ENCODE peak calls at places on chromosomes 11 and 22, in seven cellular contexts. Y, E, D, G, I, L and B are unnamed samples.

GRCh38 chr11:123561046-123561781 is 93.2 kb downstream of the SCN3B start:
- DNase-seq in Y (peak), E (peak), D (no peak), G (no peak), I (no peak), L (peak), B (peak)

GRCh38 chr11:67572747-67573419 is 10.7 kb upstream of the GSTP1 start:
- DNase-seq in Y (peak), E (peak), D (no peak), G (no peak), I (peak), L (peak), B (no peak)

GRCh38 chr11:6841694-6842093 is 3.8 kb upstream of the OR10A5 start:
- DNase-seq in Y (no peak), E (no peak), D (no peak), G (no peak), I (no peak), L (no peak), B (no peak)

GRCh38 chr22:33883561-33883960 is 36.7 kb downstream of the LARGE1 start:
- DNase-seq in Y (no peak), E (no peak), D (peak), G (no peak), I (no peak), L (no peak), B (no peak)

GRCh38 chr11:122108192-122108799 is 7.7 kb downstream of the BLID start:
- DNase-seq in Y (peak), E (peak), D (no peak), G (no peak), I (peak), L (peak), B (peak)

GRCh38 chr11:85779956-85780640 is 30.8 kb downstream of the SYTL2 start:
- DNase-seq in Y (no peak), E (no peak), D (no peak), G (no peak), I (no peak), L (no peak), B (no peak)

GRCh38 chr11:110366234-110366633 is 63.5 kb upstream of the FDX1 start:
- DNase-seq in Y (no peak), E (no peak), D (no peak), G (no peak), I (no peak), L (no peak), B (peak)

GRCh38 chr11:30364139-30364875 is 41.4 kb downstream of the ARL14EP start:
- DNase-seq in Y (no peak), E (peak), D (no peak), G (no peak), I (no peak), L (no peak), B (no peak)

GRCh38 chr11:61694971-61695706 is 14.9 kb downstream of the DAGLA start:
- DNase-seq in Y (no peak), E (no peak), D (no peak), G (no peak), I (no peak), L (peak), B (no peak)
- TF ChIP-seq SP1 in Y (no peak), E (no peak), D (no peak), G (no peak), I (no peak), L (no peak), B (no peak)

DNA sequence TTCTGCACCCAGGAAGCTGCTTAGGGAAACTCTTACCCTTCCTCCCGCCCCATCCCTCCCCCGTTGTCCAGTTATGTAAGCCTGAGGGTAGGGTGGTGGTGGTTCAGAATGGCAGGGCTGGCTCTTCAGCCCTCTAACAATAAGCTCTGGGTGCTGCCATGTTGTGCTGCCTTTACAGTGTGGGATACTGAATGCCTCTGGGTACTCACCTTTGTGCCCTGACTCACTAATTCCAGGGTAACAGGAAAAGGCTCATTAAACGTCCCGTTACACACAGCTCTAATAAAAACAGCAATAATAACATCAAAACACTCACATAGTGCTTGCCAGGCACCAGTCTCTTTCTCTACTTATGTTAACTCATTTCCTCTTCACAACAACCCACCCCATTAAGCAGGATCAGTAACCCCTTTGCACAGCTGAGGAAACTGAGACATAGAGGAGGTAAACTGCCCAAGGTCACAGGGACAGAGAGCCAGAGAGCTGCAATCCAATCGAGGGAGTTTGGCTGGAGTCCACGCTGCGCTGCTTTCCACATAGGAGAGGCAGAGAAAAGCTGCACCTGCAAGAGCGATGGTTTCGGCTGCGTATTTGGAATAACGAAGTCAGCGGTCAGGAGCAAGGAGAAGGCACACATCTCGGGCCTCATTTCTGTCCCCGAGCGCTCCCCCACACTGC is 41.9 kb upstream of the CLDN5 start:
- DNase-seq in Y (no peak), E (no peak), D (no peak), G (no peak), I (no peak), L (no peak), B (no peak)
- TF ChIP-seq SP1 in Y (no peak), E (no peak), D (no peak), G (no peak), I (no peak), L (no peak), B (no peak)

GRCh38 chr11:69443138-69443967 is 38.1 kb upstream of the LINC01488 start:
- DNase-seq in Y (peak), E (peak), D (peak), G (peak), I (peak), L (no peak), B (peak)

GRCh38 chr11:69445131-69445470 is 36.4 kb upstream of the LINC01488 start:
- DNase-seq in Y (no peak), E (no peak), D (no peak), G (no peak), I (no peak), L (no peak), B (no peak)

GRCh38 chr11:69446108-69446507 is 35.4 kb upstream of the LINC01488 start:
- DNase-seq in Y (no peak), E (no peak), D (no peak), G (no peak), I (no peak), L (no peak), B (no peak)

GRCh38 chr11:69443968-69444364 is 37.5 kb upstream of the LINC01488 start:
- DNase-seq in Y (no peak), E (peak), D (no peak), G (no peak), I (no peak), L (no peak), B (no peak)

DNA sequence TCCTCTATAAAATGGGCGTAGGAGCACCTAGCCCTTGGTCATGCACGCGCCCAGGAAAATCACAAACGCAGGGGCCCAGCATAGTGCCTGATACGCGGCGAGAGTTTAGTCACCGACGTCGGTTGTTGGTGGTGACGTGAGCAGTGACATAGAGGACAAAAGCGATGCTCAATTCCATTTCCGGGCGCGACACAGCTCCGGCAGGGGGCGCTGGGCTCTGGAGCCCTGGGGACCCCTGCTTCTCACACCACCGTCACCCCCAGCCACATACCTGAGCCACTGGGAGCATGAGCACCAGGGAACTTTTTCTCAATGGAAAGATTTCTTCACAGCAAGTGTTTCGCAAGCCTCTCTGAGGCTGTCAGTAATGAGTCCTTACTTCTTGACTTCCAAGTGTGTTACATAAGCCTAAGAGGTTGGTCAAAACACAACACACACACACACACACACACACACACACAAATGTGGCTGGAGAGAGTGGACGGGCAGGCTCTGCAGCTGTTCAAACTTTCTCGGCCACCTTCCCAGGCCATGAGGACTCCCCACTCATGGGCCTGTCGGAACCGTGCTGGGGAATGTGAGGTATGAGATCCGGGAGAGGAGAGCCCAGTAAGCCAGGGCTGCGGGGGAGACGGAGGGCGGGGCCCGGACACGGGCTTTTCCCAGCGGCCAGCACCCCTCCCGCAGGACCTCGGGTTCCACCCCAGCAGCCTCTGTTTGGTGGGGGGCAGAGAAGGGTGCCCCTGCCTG is 36.9 kb upstream of the LINC01488 start:
- DNase-seq in Y (peak), E (peak), D (no peak), G (no peak), I (no peak), L (peak), B (no peak)
- TF ChIP-seq SP1 in Y (peak), E (peak), D (no peak), G (no peak), I (no peak), L (no peak), B (no peak)

GRCh38 chr22:19802881-19803735 is 42.5 kb downstream of the TBX1 start:
- DNase-seq in Y (peak), E (no peak), D (no peak), G (no peak), I (no peak), L (no peak), B (no peak)
- TF ChIP-seq SP1 in Y (no peak), E (no peak), D (no peak), G (no peak), I (no peak), L (no peak), B (no peak)

GRCh38 chr11:120182357-120182756 is 28.5 kb upstream of the OAF start:
- DNase-seq in Y (no peak), E (no peak), D (no peak), G (no peak), I (no peak), L (no peak), B (no peak)
- TF ChIP-seq SP1 in Y (no peak), E (no peak), D (no peak), G (no peak), I (no peak), L (no peak), B (no peak)

DNA sequence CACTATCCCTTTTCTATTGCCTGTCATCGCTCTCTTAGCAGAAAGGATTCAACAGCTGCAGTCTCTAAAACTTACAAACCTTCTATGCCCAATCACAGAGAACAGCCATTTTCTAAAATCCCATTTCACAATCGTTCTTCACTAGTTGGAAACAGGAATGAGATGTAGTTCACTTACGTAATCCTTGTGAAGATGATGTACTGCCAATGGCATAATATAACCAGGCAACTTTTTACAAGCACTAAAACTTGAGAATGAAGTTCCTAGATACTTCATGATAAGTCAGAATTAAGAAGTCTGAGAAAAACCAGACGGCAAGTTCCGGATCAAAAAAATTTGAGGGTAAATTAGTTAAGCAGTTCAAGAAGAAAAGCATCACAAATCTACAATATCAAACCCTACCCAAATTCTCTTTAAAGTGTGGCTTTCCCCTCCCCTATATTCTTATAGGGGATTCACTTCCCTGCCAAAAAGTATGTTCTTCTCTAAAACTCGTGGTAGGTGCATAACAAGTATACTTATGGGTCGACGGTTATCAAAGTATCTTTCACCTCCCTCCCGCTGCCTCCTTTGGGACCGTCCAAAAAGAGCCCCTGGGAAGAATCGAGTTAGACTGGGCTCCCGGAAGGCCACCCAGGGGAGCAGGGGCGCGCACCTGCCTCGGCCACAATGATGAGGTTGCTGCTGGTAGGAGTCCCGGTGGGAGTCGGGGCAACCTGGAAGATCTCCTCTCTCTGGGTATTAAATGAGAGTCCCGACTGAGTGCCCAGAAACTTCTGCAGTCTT is 666 bp downstream of the MSANTD4 start:
- DNase-seq in Y (peak), E (peak), D (no peak), G (no peak), I (no peak), L (peak), B (no peak)
- TF ChIP-seq SP1 in Y (no peak), E (no peak), D (no peak), G (no peak), I (no peak), L (no peak), B (no peak)